ENCODE peak calls at places on chromosomes 12 and 14, in seven cellular contexts. F, R, D, I, K, N and Q are unnamed samples. For H3K4me1 and H3K27me3, the result is how much of the 10 kb centered on the place peaks cover.

GRCh38 chr14:59358105-59358504 is 107.1 kb downstream of the GPR135 start:
- DNase-seq in F (peak), D (peak), I (peak), R (peak), N (no peak), K (peak), Q (no peak)

GRCh38 chr12:87425942-87426554 is 603.2 kb downstream of the C12orf50 start:
- DNase-seq in D (no peak), I (no peak), F (no peak), R (peak), K (no peak), N (no peak), Q (no peak)

GRCh38 chr14:33230016-33230415 is 291.3 kb downstream of the NPAS3 start:
- DNase-seq in D (no peak), R (no peak), I (no peak), F (no peak), K (no peak), N (no peak), Q (no peak)

GRCh38 chr12:121773011-121773777 is 20.3 kb downstream of the RHOF start:
- DNase-seq in F (peak), R (peak), N (peak), K (no peak), I (peak), D (no peak), Q (peak)

GRCh38 chr12:12925383-12925782 is 26.6 kb downstream of the GPRC5D start:
- DNase-seq in R (no peak), F (peak), I (no peak), N (no peak), K (no peak), D (no peak), Q (no peak)

GRCh38 chr12:21296751-21297406 is 37.8 kb downstream of the SLCO1A2 start:
- DNase-seq in F (peak), D (no peak), N (peak), I (no peak), R (peak), K (no peak), Q (no peak)

GRCh38 chr14:103528512-103529382 is at the start of gene TRMT61A:
- DNase-seq in F (peak), I (peak), N (peak), D (peak), R (peak), K (peak), Q (peak)

GRCh38 chr12:88715673-88716072 is 135.4 kb upstream of the KITLG start:
- DNase-seq in F (no peak), N (no peak), I (no peak), R (no peak), K (no peak), D (no peak), Q (no peak)

GRCh38 chr12:116133149-116133548 is 144.3 kb downstream of the MED13L start:
- DNase-seq in I (no peak), D (no peak), N (no peak), F (peak), K (no peak), R (peak), Q (no peak)

GRCh38 chr14:56797569-56798446 is 12.5 kb downstream of the OTX2 start:
- DNase-seq in D (no peak), F (no peak), R (no peak), K (no peak), I (no peak), N (no peak), Q (no peak)

GRCh38 chr12:76158518-76159321 is 74.2 kb upstream of the NAP1L1 start:
- DNase-seq in K (no peak), I (no peak), N (peak), D (peak), R (peak), F (peak), Q (peak)

GRCh38 chr12:60035835-60036234 is 440.0 kb downstream of the SLC16A7 start:
- DNase-seq in N (no peak), R (peak), K (no peak), F (no peak), D (no peak), I (no peak), Q (no peak)

GRCh38 chr12:92762773-92763172 is 60.0 kb downstream of the PLEKHG7 start:
- DNase-seq in I (no peak), K (no peak), F (no peak), N (no peak), R (peak), D (no peak), Q (no peak)

GRCh38 chr14:104281768-104282301 is 143.4 kb downstream of the KIF26A start:
- DNase-seq in N (no peak), K (no peak), I (peak), D (no peak), F (no peak), R (no peak), Q (no peak)

GRCh38 chr14:71333705-71334104 is 426.4 kb downstream of the PCNX1 start:
- DNase-seq in I (no peak), R (no peak), N (no peak), D (no peak), K (no peak), F (no peak), Q (no peak)

GRCh38 chr12:93884794-93885460 is 207.8 kb downstream of the CRADD start:
- DNase-seq in N (no peak), D (no peak), K (no peak), F (peak), R (no peak), I (no peak), Q (no peak)

GRCh38 chr12:128909653-128910052 is 56.4 kb downstream of the GLT1D1 start:
- DNase-seq in R (no peak), N (no peak), K (no peak), D (no peak), F (no peak), I (no peak), Q (no peak)

GRCh38 chr12:57604454-57605307 is at the start of gene DTX3:
- DNase-seq in D (peak), I (peak), K (no peak), F (peak), R (no peak), N (peak), Q (peak)

GRCh38 chr14:81594012-81594411 is 60.4 kb upstream of the SEL1L start:
- DNase-seq in F (peak), N (no peak), K (peak), I (no peak), D (peak), R (no peak), Q (no peak)

GRCh38 chr12:51972849-51973273 is 21.4 kb downstream of the ACVR1B start:
- DNase-seq in I (peak), D (peak), K (no peak), F (peak), N (peak), R (peak), Q (peak)

GRCh38 chr12:55931317-55931779 is 386 bp downstream of the DGKA start:
- DNase-seq in I (peak), K (no peak), R (no peak), N (no peak), F (no peak), D (peak), Q (no peak)

GRCh38 chr14:29927596-29928341 is at the start of gene PRKD1:
- DNase-seq in I (peak), R (peak), K (no peak), D (peak), F (peak), N (no peak), Q (no peak)

GRCh38 chr14:90849787-90850444 is 33.7 kb upstream of the TTC7B start:
- DNase-seq in R (no peak), N (no peak), F (no peak), K (no peak), I (no peak), D (no peak), Q (no peak)

GRCh38 chr14:94066089-94066676 is 14.8 kb downstream of the DDX24 start:
- DNase-seq in F (no peak), I (no peak), D (no peak), N (no peak), K (no peak), R (peak), Q (no peak)

GRCh38 chr12:27229367-27229766 is 14.7 kb upstream of the STK38L start:
- DNase-seq in R (no peak), F (no peak), I (no peak), K (no peak), N (no peak), D (no peak), Q (no peak)

GRCh38 chr14:73660511-73660910 is 15.7 kb downstream of the DNAL1 start:
- DNase-seq in I (no peak), N (no peak), R (no peak), K (no peak), D (no peak), F (no peak), Q (no peak)

GRCh38 chr14:79597561-79597960 is 613.7 kb downstream of the DIO2 start:
- DNase-seq in F (peak), R (no peak), K (no peak), D (no peak), I (no peak), N (no peak), Q (no peak)

GRCh38 chr12:120670667-120671066 is 16.3 kb upstream of the MLEC start:
- DNase-seq in K (no peak), N (no peak), R (no peak), D (no peak), I (no peak), F (no peak), Q (no peak)

GRCh38 chr12:128567730-128568129 is 256.0 kb downstream of the SLC15A4 start:
- DNase-seq in K (no peak), R (no peak), N (no peak), D (no peak), F (no peak), I (no peak), Q (no peak)

GRCh38 chr12:115897718-115898117 is 379.8 kb downstream of the MED13L start:
- DNase-seq in N (no peak), F (no peak), D (no peak), K (no peak), I (no peak), R (no peak), Q (no peak)

GRCh38 chr12:52497975-52498374 is 4.9 kb upstream of the KRT6A start:
- DNase-seq in R (no peak), N (no peak), D (no peak), I (no peak), K (no peak), F (no peak), Q (no peak)

GRCh38 chr14:95468416-95469133 is 47.9 kb downstream of the SYNE3 start:
- DNase-seq in N (no peak), R (no peak), F (no peak), K (no peak), D (no peak), I (no peak), Q (no peak)

GRCh38 chr12:24915501-24915900 is 33.4 kb downstream of the BCAT1 start:
- DNase-seq in F (no peak), K (no peak), N (no peak), I (no peak), D (no peak), R (no peak), Q (no peak)

GRCh38 chr14:76516884-76517283 is 140.9 kb downstream of the ESRRB start:
- DNase-seq in D (no peak), I (no peak), K (no peak), N (no peak), F (no peak), R (peak), Q (no peak)

GRCh38 chr12:118337194-118337838 is 35.4 kb downstream of the TAOK3 start:
- DNase-seq in N (no peak), I (no peak), K (no peak), F (peak), R (no peak), D (no peak), Q (no peak)

GRCh38 chr14:92651793-92652382 is 96.5 kb downstream of the LGMN start:
- DNase-seq in K (no peak), R (no peak), F (no peak), D (peak), I (no peak), N (no peak), Q (peak)

GRCh38 chr12:28130625-28131598 is 59.3 kb upstream of the CCDC91 start:
- DNase-seq in N (no peak), K (peak), F (peak), D (peak), I (peak), R (peak), Q (no peak)

GRCh38 chr12:33703221-33703620 is 263.6 kb upstream of the SYT10 start:
- DNase-seq in K (no peak), N (no peak), D (no peak), I (no peak), F (no peak), R (peak), Q (no peak)

GRCh38 chr12:128365032-128365431 is 98.1 kb downstream of the TMEM132C start:
- DNase-seq in I (no peak), D (no peak), N (no peak), R (no peak), F (no peak), K (no peak), Q (no peak)

DNA sequence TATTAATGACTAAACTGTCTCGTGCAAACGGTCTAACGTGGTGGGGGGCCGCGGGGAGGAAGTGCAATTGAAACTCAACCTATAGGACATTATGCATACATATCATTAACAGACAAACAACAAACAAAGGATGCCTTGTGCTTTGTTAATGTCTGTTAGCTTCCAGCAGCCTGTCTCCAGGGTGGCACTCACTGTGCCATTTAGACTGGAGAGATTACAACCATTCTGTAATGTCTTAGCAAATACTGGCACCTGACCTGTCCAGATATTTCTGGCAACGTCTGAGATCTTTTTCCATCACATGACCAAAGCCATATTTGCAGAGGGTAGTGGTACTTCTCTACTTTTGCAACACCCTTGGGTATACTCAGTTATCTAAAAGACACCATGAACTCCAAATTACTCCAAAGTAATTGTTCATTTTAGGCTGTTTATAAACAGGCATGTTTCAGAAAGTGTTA is 11.6 kb downstream of the BHLHE41 start:
- DNase-seq in D (peak), F (no peak), N (no peak), R (no peak), K (no peak), I (no peak), Q (no peak)
- H3K4me1 ChIP-seq in D (under half), F (under half), N (under half), R (under half), K (under half), I (under half), Q (under half)

GRCh38 chr14:55028476-55028875 is 1.4 kb downstream of the SOCS4 start:
- DNase-seq in D (no peak), R (no peak), F (no peak), N (no peak), I (no peak), K (no peak), Q (no peak)
- H3K27me3 ChIP-seq in D (under half), R (under half), F (under half), N (under half), I (under half), K (under half), Q (under half)

GRCh38 chr14:54396183-54396492 is 669 bp upstream of the CDKN3 start:
- DNase-seq in R (no peak), N (no peak), D (no peak), K (no peak), I (no peak), F (no peak), Q (no peak)

GRCh38 chr14:54395716-54396115 is 1.1 kb upstream of the CDKN3 start:
- DNase-seq in R (no peak), I (no peak), D (no peak), N (no peak), F (no peak), K (no peak), Q (no peak)

GRCh38 chr14:54399560-54399959 is 2.8 kb downstream of the CDKN3 start:
- DNase-seq in N (no peak), K (no peak), I (no peak), R (no peak), D (no peak), F (no peak), Q (no peak)

GRCh38 chr14:54396493-54397335 is at the start of gene CDKN3:
- DNase-seq in D (peak), K (peak), F (peak), I (peak), R (peak), N (peak), Q (peak)

DNA sequence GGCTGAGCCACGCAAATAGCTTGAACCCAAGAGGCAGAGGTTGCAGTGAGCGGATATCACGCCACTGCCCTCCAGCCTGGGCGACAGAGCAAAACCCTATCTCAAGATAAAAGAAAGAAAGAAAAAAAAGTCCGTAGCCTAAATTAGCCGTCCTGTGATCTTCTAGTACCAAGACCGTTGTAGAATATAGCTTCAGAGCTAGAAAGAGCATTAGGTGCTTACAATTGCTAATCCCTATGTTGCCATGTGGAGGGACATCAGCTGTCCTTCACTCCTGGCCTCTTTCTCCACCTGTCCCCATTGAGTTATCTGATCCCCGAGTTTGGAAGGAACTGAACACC is 1.2 kb downstream of the CDKN3 start:
- DNase-seq in I (no peak), F (no peak), K (no peak), N (no peak), R (no peak), D (no peak), Q (no peak)
- H3K4me3 ChIP-seq in I (no peak), F (no peak), K (no peak), N (no peak), R (peak), D (no peak), Q (no peak)

GRCh38 chr14:68511727-68512047 is 281.2 kb downstream of the ZFP36L1 start:
- DNase-seq in D (no peak), K (no peak), I (no peak), N (no peak), F (no peak), R (no peak), Q (no peak)
- H3K4me1 ChIP-seq in D (under half), K (half or more), I (under half), N (under half), F (under half), R (under half), Q (under half)

GRCh38 chr12:4979737-4980136 is 63.9 kb upstream of the KCNA5 start:
- DNase-seq in F (no peak), K (no peak), I (no peak), N (no peak), R (no peak), D (no peak), Q (no peak)
- H3K27me3 ChIP-seq in F (under half), K (under half), I (under half), N (under half), R (under half), D (under half), Q (under half)

GRCh38 chr14:57865066-57865449 is 834 bp downstream of the SLC35F4 start:
- DNase-seq in K (no peak), D (no peak), N (no peak), I (no peak), R (no peak), F (no peak), Q (no peak)

GRCh38 chr14:57863471-57863870 is 2.4 kb downstream of the SLC35F4 start:
- DNase-seq in D (no peak), R (no peak), I (no peak), K (no peak), F (no peak), N (no peak), Q (no peak)

GRCh38 chr14:57869530-57870088 is 3.7 kb upstream of the SLC35F4 start:
- DNase-seq in R (no peak), I (no peak), K (no peak), F (no peak), D (no peak), N (no peak), Q (no peak)

GRCh38 chr14:57865450-57866198 is at the start of gene SLC35F4:
- DNase-seq in K (no peak), D (no peak), N (no peak), I (no peak), R (peak), F (peak), Q (no peak)

GRCh38 chr14:57866199-57866755 is 385 bp upstream of the SLC35F4 start:
- DNase-seq in R (no peak), F (no peak), I (no peak), N (no peak), D (no peak), K (no peak), Q (no peak)
- H3K4me3 ChIP-seq in R (no peak), F (no peak), I (no peak), N (no peak), D (peak), K (peak), Q (no peak)